ENCODE peak calls at places on chromosomes 5 and 9, in six cellular contexts. One of them, this sample, is unnamed.

GRCh38 chr9:93303258-93303771 is 119.4 kb downstream of the WNK2 start:
- DNase-seq in activated T-helper 1 cell treated with anti-CD3 and anti-CD28 coated beads, Interleukin-12 subunit alpha, Interleukin-12 subunit beta, Interleukin-2, Interleukin-4 antibody, amounts not matched to agents 30 ng/mL and 10 ng/mL and 1 ng/mL, durations not matched to agents 14 hours and 24 hours and 36 hours: no peak
- DNase-seq in H7: peak; percentile 39
- DNase-seq in CD4-positive, alpha-beta T cell: no peak
- DNase-seq in fibroblast of villous mesenchyme: no peak
- DNase-seq in Right ventricle myocardium inferior: no peak
- DNase-seq in this sample: no peak

GRCh38 chr9:21479152-21479702 is 2.9 kb downstream of the IFNE start:
- DNase-seq in activated T-helper 1 cell treated with anti-CD3 and anti-CD28 coated beads, Interleukin-12 subunit alpha, Interleukin-12 subunit beta, Interleukin-2, Interleukin-4 antibody, amounts not matched to agents 30 ng/mL and 10 ng/mL and 1 ng/mL, durations not matched to agents 14 hours and 24 hours and 36 hours: no peak
- DNase-seq in H7: no peak
- DNase-seq in CD4-positive, alpha-beta T cell: no peak
- DNase-seq in fibroblast of villous mesenchyme: no peak
- DNase-seq in Right ventricle myocardium inferior: no peak
- DNase-seq in this sample: no peak

GRCh38 chr5:73448451-73449136 is at the start of gene FOXD1:
- DNase-seq in activated T-helper 1 cell treated with anti-CD3 and anti-CD28 coated beads, Interleukin-12 subunit alpha, Interleukin-12 subunit beta, Interleukin-2, Interleukin-4 antibody, amounts not matched to agents 30 ng/mL and 10 ng/mL and 1 ng/mL, durations not matched to agents 14 hours and 24 hours and 36 hours: no peak
- DNase-seq in H7: peak; percentile 88
- DNase-seq in CD4-positive, alpha-beta T cell: peak; percentile 26
- DNase-seq in fibroblast of villous mesenchyme: peak; percentile 78
- DNase-seq in Right ventricle myocardium inferior: no peak
- DNase-seq in this sample: peak; percentile 91

GRCh38 chr5:177462021-177462670 is 11.3 kb downstream of the DBN1 start:
- DNase-seq in activated T-helper 1 cell treated with anti-CD3 and anti-CD28 coated beads, Interleukin-12 subunit alpha, Interleukin-12 subunit beta, Interleukin-2, Interleukin-4 antibody, amounts not matched to agents 30 ng/mL and 10 ng/mL and 1 ng/mL, durations not matched to agents 14 hours and 24 hours and 36 hours: no peak
- DNase-seq in H7: no peak
- DNase-seq in CD4-positive, alpha-beta T cell: no peak
- DNase-seq in fibroblast of villous mesenchyme: no peak
- DNase-seq in Right ventricle myocardium inferior: no peak
- DNase-seq in this sample: no peak

GRCh38 chr9:124802426-124802825 is 25.5 kb downstream of the OLFML2A start:
- DNase-seq in activated T-helper 1 cell treated with anti-CD3 and anti-CD28 coated beads, Interleukin-12 subunit alpha, Interleukin-12 subunit beta, Interleukin-2, Interleukin-4 antibody, amounts not matched to agents 30 ng/mL and 10 ng/mL and 1 ng/mL, durations not matched to agents 14 hours and 24 hours and 36 hours: no peak
- DNase-seq in H7: peak; percentile 35
- DNase-seq in CD4-positive, alpha-beta T cell: no peak
- DNase-seq in fibroblast of villous mesenchyme: no peak
- DNase-seq in Right ventricle myocardium inferior: no peak
- DNase-seq in this sample: no peak

GRCh38 chr5:77428033-77428432 is 64.1 kb downstream of the WDR41 start:
- DNase-seq in activated T-helper 1 cell treated with anti-CD3 and anti-CD28 coated beads, Interleukin-12 subunit alpha, Interleukin-12 subunit beta, Interleukin-2, Interleukin-4 antibody, amounts not matched to agents 30 ng/mL and 10 ng/mL and 1 ng/mL, durations not matched to agents 14 hours and 24 hours and 36 hours: no peak
- DNase-seq in H7: no peak
- DNase-seq in CD4-positive, alpha-beta T cell: no peak
- DNase-seq in fibroblast of villous mesenchyme: no peak
- DNase-seq in Right ventricle myocardium inferior: no peak
- DNase-seq in this sample: no peak

GRCh38 chr9:100290714-100291113 is 62.0 kb downstream of the TEX10 start:
- DNase-seq in activated T-helper 1 cell treated with anti-CD3 and anti-CD28 coated beads, Interleukin-12 subunit alpha, Interleukin-12 subunit beta, Interleukin-2, Interleukin-4 antibody, amounts not matched to agents 30 ng/mL and 10 ng/mL and 1 ng/mL, durations not matched to agents 14 hours and 24 hours and 36 hours: no peak
- DNase-seq in H7: no peak
- DNase-seq in CD4-positive, alpha-beta T cell: no peak
- DNase-seq in fibroblast of villous mesenchyme: no peak
- DNase-seq in Right ventricle myocardium inferior: no peak
- DNase-seq in this sample: no peak

GRCh38 chr9:6715755-6716643 is 41.8 kb upstream of the KDM4C start:
- DNase-seq in activated T-helper 1 cell treated with anti-CD3 and anti-CD28 coated beads, Interleukin-12 subunit alpha, Interleukin-12 subunit beta, Interleukin-2, Interleukin-4 antibody, amounts not matched to agents 30 ng/mL and 10 ng/mL and 1 ng/mL, durations not matched to agents 14 hours and 24 hours and 36 hours: peak; percentile 61
- DNase-seq in H7: no peak
- DNase-seq in CD4-positive, alpha-beta T cell: peak; percentile 50
- DNase-seq in fibroblast of villous mesenchyme: peak; percentile 51
- DNase-seq in Right ventricle myocardium inferior: peak; percentile 86
- DNase-seq in this sample: peak; percentile 89

GRCh38 chr5:103469288-103470065 is 93.1 kb downstream of the NUDT12 start:
- DNase-seq in activated T-helper 1 cell treated with anti-CD3 and anti-CD28 coated beads, Interleukin-12 subunit alpha, Interleukin-12 subunit beta, Interleukin-2, Interleukin-4 antibody, amounts not matched to agents 30 ng/mL and 10 ng/mL and 1 ng/mL, durations not matched to agents 14 hours and 24 hours and 36 hours: no peak
- DNase-seq in H7: no peak
- DNase-seq in CD4-positive, alpha-beta T cell: no peak
- DNase-seq in fibroblast of villous mesenchyme: peak; percentile 65
- DNase-seq in Right ventricle myocardium inferior: no peak
- DNase-seq in this sample: no peak

GRCh38 chr5:68424799-68425537 is 209.4 kb downstream of the PIK3R1 start:
- DNase-seq in activated T-helper 1 cell treated with anti-CD3 and anti-CD28 coated beads, Interleukin-12 subunit alpha, Interleukin-12 subunit beta, Interleukin-2, Interleukin-4 antibody, amounts not matched to agents 30 ng/mL and 10 ng/mL and 1 ng/mL, durations not matched to agents 14 hours and 24 hours and 36 hours: peak; percentile 20
- DNase-seq in H7: no peak
- DNase-seq in CD4-positive, alpha-beta T cell: no peak
- DNase-seq in fibroblast of villous mesenchyme: peak; percentile 66
- DNase-seq in Right ventricle myocardium inferior: no peak
- DNase-seq in this sample: no peak

GRCh38 chr5:53488195-53488594 is 7.8 kb downstream of the FST start:
- DNase-seq in activated T-helper 1 cell treated with anti-CD3 and anti-CD28 coated beads, Interleukin-12 subunit alpha, Interleukin-12 subunit beta, Interleukin-2, Interleukin-4 antibody, amounts not matched to agents 30 ng/mL and 10 ng/mL and 1 ng/mL, durations not matched to agents 14 hours and 24 hours and 36 hours: no peak
- DNase-seq in H7: no peak
- DNase-seq in CD4-positive, alpha-beta T cell: no peak
- DNase-seq in fibroblast of villous mesenchyme: no peak
- DNase-seq in Right ventricle myocardium inferior: no peak
- DNase-seq in this sample: no peak

GRCh38 chr9:117729375-117729774 is 25.2 kb downstream of the TLR4 start:
- DNase-seq in activated T-helper 1 cell treated with anti-CD3 and anti-CD28 coated beads, Interleukin-12 subunit alpha, Interleukin-12 subunit beta, Interleukin-2, Interleukin-4 antibody, amounts not matched to agents 30 ng/mL and 10 ng/mL and 1 ng/mL, durations not matched to agents 14 hours and 24 hours and 36 hours: no peak
- DNase-seq in H7: no peak
- DNase-seq in CD4-positive, alpha-beta T cell: no peak
- DNase-seq in fibroblast of villous mesenchyme: no peak
- DNase-seq in Right ventricle myocardium inferior: no peak
- DNase-seq in this sample: no peak

GRCh38 chr5:51651889-51652288 is 268.6 kb downstream of the ISL1 start:
- DNase-seq in activated T-helper 1 cell treated with anti-CD3 and anti-CD28 coated beads, Interleukin-12 subunit alpha, Interleukin-12 subunit beta, Interleukin-2, Interleukin-4 antibody, amounts not matched to agents 30 ng/mL and 10 ng/mL and 1 ng/mL, durations not matched to agents 14 hours and 24 hours and 36 hours: no peak
- DNase-seq in H7: no peak
- DNase-seq in CD4-positive, alpha-beta T cell: no peak
- DNase-seq in fibroblast of villous mesenchyme: no peak
- DNase-seq in Right ventricle myocardium inferior: no peak
- DNase-seq in this sample: no peak

GRCh38 chr9:22683393-22684075 is 236.9 kb downstream of the DMRTA1 start:
- DNase-seq in activated T-helper 1 cell treated with anti-CD3 and anti-CD28 coated beads, Interleukin-12 subunit alpha, Interleukin-12 subunit beta, Interleukin-2, Interleukin-4 antibody, amounts not matched to agents 30 ng/mL and 10 ng/mL and 1 ng/mL, durations not matched to agents 14 hours and 24 hours and 36 hours: no peak
- DNase-seq in H7: no peak
- DNase-seq in CD4-positive, alpha-beta T cell: no peak
- DNase-seq in fibroblast of villous mesenchyme: peak; percentile 52
- DNase-seq in Right ventricle myocardium inferior: no peak
- DNase-seq in this sample: no peak

GRCh38 chr9:114619205-114619758 is 8.2 kb downstream of the TMEM268 start:
- DNase-seq in activated T-helper 1 cell treated with anti-CD3 and anti-CD28 coated beads, Interleukin-12 subunit alpha, Interleukin-12 subunit beta, Interleukin-2, Interleukin-4 antibody, amounts not matched to agents 30 ng/mL and 10 ng/mL and 1 ng/mL, durations not matched to agents 14 hours and 24 hours and 36 hours: no peak
- DNase-seq in H7: no peak
- DNase-seq in CD4-positive, alpha-beta T cell: no peak
- DNase-seq in fibroblast of villous mesenchyme: no peak
- DNase-seq in Right ventricle myocardium inferior: peak; percentile 79
- DNase-seq in this sample: no peak

GRCh38 chr5:88398316-88398715 is 129.7 kb upstream of the TMEM161B start:
- DNase-seq in activated T-helper 1 cell treated with anti-CD3 and anti-CD28 coated beads, Interleukin-12 subunit alpha, Interleukin-12 subunit beta, Interleukin-2, Interleukin-4 antibody, amounts not matched to agents 30 ng/mL and 10 ng/mL and 1 ng/mL, durations not matched to agents 14 hours and 24 hours and 36 hours: no peak
- DNase-seq in H7: no peak
- DNase-seq in CD4-positive, alpha-beta T cell: no peak
- DNase-seq in fibroblast of villous mesenchyme: no peak
- DNase-seq in Right ventricle myocardium inferior: no peak
- DNase-seq in this sample: no peak

GRCh38 chr5:73266925-73267775 is 94.2 kb downstream of the TMEM174 start:
- DNase-seq in activated T-helper 1 cell treated with anti-CD3 and anti-CD28 coated beads, Interleukin-12 subunit alpha, Interleukin-12 subunit beta, Interleukin-2, Interleukin-4 antibody, amounts not matched to agents 30 ng/mL and 10 ng/mL and 1 ng/mL, durations not matched to agents 14 hours and 24 hours and 36 hours: no peak
- DNase-seq in H7: no peak
- DNase-seq in CD4-positive, alpha-beta T cell: no peak
- DNase-seq in fibroblast of villous mesenchyme: no peak
- DNase-seq in Right ventricle myocardium inferior: no peak
- DNase-seq in this sample: no peak